ENCODE peak calls at places on chromosomes 2 and 18, in ten cellular contexts. K, C, Z, L, N, P, G, W, M and Y are unnamed samples. For H3K36me3, the result is how much of the 10 kb centered on the place peaks cover.

GRCh38 chr2:3300224-3300623 is 77.4 kb downstream of the EIPR1 start:
- DNase-seq in K (no peak), C (no peak), Z (no peak), L (no peak), N (peak), P (no peak), G (no peak), W (no peak), M (no peak), Y (no peak)

GRCh38 chr2:46645681-46646162 is 166.4 kb downstream of the TMEM247 start:
- DNase-seq in K (peak), C (peak), Z (no peak), L (peak), N (no peak), P (peak), G (peak), W (no peak), M (no peak), Y (peak)

GRCh38 chr2:14750433-14750832 is 117.9 kb downstream of the LRATD1 start:
- DNase-seq in K (no peak), C (no peak), Z (no peak), L (no peak), N (no peak), P (no peak), G (no peak), W (no peak), M (no peak), Y (no peak)

GRCh38 chr2:200944467-200945394 is 18.7 kb downstream of the ORC2 start:
- DNase-seq in K (peak), C (no peak), Z (no peak), L (peak), N (no peak), P (no peak), G (no peak), W (no peak), M (no peak), Y (peak)

GRCh38 chr2:102355526-102356380 is at the start of gene IL18R1:
- DNase-seq in K (peak), C (peak), Z (peak), L (peak), N (peak), P (peak), G (peak), W (peak), M (peak), Y (no peak)

GRCh38 chr18:23141022-23141999 is 6.0 kb downstream of the CABLES1 start:
- DNase-seq in K (no peak), C (peak), Z (peak), L (no peak), N (peak), P (peak), G (no peak), W (no peak), M (no peak), Y (no peak)

GRCh38 chr18:7778181-7778580 is 211.1 kb downstream of the PTPRM start:
- DNase-seq in K (peak), C (no peak), Z (no peak), L (peak), N (no peak), P (no peak), G (no peak), W (no peak), M (no peak), Y (no peak)

GRCh38 chr18:62164855-62165487 is 21.9 kb downstream of the PIGN start:
- DNase-seq in K (no peak), C (no peak), Z (no peak), L (no peak), N (no peak), P (no peak), G (no peak), W (peak), M (no peak), Y (no peak)

GRCh38 chr2:42964444-42965081 is 172.2 kb upstream of the HAAO start:
- DNase-seq in K (peak), C (peak), Z (no peak), L (peak), N (no peak), P (peak), G (peak), W (peak), M (no peak), Y (peak)

GRCh38 chr2:138147796-138148195 is 183.5 kb downstream of the HNMT start:
- DNase-seq in K (no peak), C (no peak), Z (no peak), L (no peak), N (no peak), P (no peak), G (no peak), W (no peak), M (no peak), Y (no peak)

GRCh38 chr2:214005337-214005736 is 405.5 kb upstream of the VWC2L start:
- DNase-seq in K (peak), C (no peak), Z (no peak), L (peak), N (no peak), P (no peak), G (no peak), W (no peak), M (no peak), Y (no peak)

GRCh38 chr2:72895154-72895553 is 7.9 kb downstream of the SPR start:
- DNase-seq in K (no peak), C (no peak), Z (no peak), L (no peak), N (no peak), P (no peak), G (no peak), W (peak), M (no peak), Y (no peak)

GRCh38 chr18:43886341-43886740 is 609.1 kb upstream of the SYT4 start:
- DNase-seq in K (no peak), C (no peak), Z (no peak), L (no peak), N (no peak), P (no peak), G (no peak), W (no peak), M (no peak), Y (no peak)

GRCh38 chr2:121778736-121779487 is 23.5 kb downstream of the TSN start:
- DNase-seq in K (peak), C (no peak), Z (no peak), L (no peak), N (no peak), P (no peak), G (no peak), W (no peak), M (no peak), Y (no peak)

GRCh38 chr2:10196275-10196892 is 73.8 kb downstream of the RRM2 start:
- DNase-seq in K (peak), C (no peak), Z (no peak), L (peak), N (no peak), P (no peak), G (no peak), W (no peak), M (no peak), Y (no peak)

GRCh38 chr2:241855245-241855887 is 3.3 kb downstream of the PDCD1 start:
- DNase-seq in K (no peak), C (peak), Z (peak), L (no peak), N (peak), P (no peak), G (no peak), W (no peak), M (no peak), Y (no peak)

GRCh38 chr2:238448031-238448955 is 21.6 kb downstream of the ASB1 start:
- DNase-seq in K (no peak), C (no peak), Z (no peak), L (no peak), N (no peak), P (no peak), G (peak), W (no peak), M (no peak), Y (no peak)

GRCh38 chr2:44934024-44934423 is 7.5 kb upstream of the SIX3 start:
- DNase-seq in K (no peak), C (no peak), Z (no peak), L (no peak), N (no peak), P (no peak), G (no peak), W (peak), M (no peak), Y (no peak)

GRCh38 chr2:8004250-8004681 is 677.6 kb upstream of the ID2 start:
- DNase-seq in K (peak), C (peak), Z (no peak), L (peak), N (no peak), P (no peak), G (no peak), W (no peak), M (peak), Y (peak)

GRCh38 chr18:9961031-9961430 is 47.2 kb downstream of the VAPA start:
- DNase-seq in K (peak), C (no peak), Z (no peak), L (peak), N (no peak), P (no peak), G (no peak), W (no peak), M (peak), Y (no peak)

GRCh38 chr2:66509326-66509811 is 74.4 kb downstream of the MEIS1 start:
- DNase-seq in K (peak), C (no peak), Z (no peak), L (peak), N (no peak), P (no peak), G (no peak), W (no peak), M (no peak), Y (peak)

GRCh38 chr2:7180641-7181370 is 263.6 kb downstream of the RNF144A start:
- DNase-seq in K (peak), C (no peak), Z (no peak), L (peak), N (no peak), P (no peak), G (no peak), W (no peak), M (no peak), Y (no peak)

GRCh38 chr2:98297817-98298684 is 48.2 kb upstream of the CNGA3 start:
- DNase-seq in K (no peak), C (no peak), Z (no peak), L (no peak), N (no peak), P (no peak), G (peak), W (peak), M (no peak), Y (no peak)
- TF ChIP-seq CTCF in K (no peak), C (no peak), Z (no peak), L (no peak), N (no peak), P (no peak), G (no peak), W (peak), M (peak), Y (no peak)

DNA sequence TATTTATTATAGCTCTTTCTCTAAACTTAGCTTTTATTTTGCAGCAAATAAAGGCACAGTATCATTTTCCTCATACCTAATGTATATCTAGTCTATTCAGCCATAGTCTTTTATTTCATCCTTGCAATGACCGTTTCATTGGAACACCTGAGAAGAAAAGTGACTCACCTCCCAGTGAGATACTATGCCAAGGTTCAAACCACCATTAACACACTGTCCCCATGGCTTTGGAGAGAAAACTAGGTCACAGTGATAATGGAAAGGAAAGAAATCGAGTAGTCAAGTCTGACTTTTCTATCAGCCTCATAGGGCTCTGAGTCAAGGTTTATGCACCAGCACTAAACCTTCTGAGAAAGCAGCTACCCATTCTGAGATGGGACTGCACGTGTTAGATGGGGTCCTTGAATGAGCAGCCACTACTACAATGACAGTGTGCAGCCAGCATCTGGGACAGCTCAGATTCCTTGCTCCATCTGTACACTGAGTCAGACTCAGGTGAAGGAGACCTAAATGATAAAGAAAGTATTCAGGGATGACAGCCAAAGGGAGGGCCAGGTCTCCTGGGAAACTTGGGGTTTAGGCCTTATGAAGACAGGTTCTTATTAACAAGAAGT is 971.1 kb upstream of the ACVR2A start:
- DNase-seq in K (no peak), C (no peak), Z (no peak), L (no peak), N (no peak), P (no peak), G (no peak), W (no peak), M (no peak), Y (no peak)
- H3K4me3 ChIP-seq in K (no peak), C (no peak), Z (no peak), L (no peak), N (no peak), P (no peak), G (no peak), W (no peak), M (no peak), Y (no peak)

GRCh38 chr2:132676999-132677398 is 7.0 kb upstream of the LYPD1 start:
- DNase-seq in K (no peak), C (no peak), Z (no peak), L (no peak), N (no peak), P (no peak), G (no peak), W (no peak), M (no peak), Y (no peak)

GRCh38 chr2:132677661-132678060 is 7.7 kb upstream of the LYPD1 start:
- DNase-seq in K (peak), C (no peak), Z (no peak), L (peak), N (no peak), P (no peak), G (no peak), W (no peak), M (no peak), Y (no peak)

GRCh38 chr2:132681766-132682165 is 11.8 kb upstream of the LYPD1 start:
- DNase-seq in K (no peak), C (no peak), Z (no peak), L (no peak), N (no peak), P (no peak), G (no peak), W (no peak), M (no peak), Y (no peak)

DNA sequence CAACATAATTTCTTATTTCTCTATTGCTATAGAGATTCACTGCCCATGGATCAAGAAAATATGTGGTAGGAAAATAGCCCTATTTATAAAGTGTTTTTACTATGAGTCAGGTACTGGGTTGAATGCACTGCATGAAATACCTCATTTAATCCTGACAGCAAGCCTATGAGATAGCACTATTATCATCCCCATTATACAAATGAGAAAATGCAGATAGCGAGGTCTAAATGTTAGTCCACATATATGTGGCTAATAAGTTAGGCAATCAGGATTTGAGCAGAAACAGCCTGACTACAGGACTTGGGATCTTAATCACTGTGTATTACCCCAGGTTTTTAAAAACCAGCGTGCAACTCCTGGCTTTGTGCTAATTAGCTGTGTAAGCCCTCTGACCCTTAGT is 8.5 kb upstream of the LYPD1 start:
- DNase-seq in K (peak), C (no peak), Z (no peak), L (peak), N (no peak), P (no peak), G (no peak), W (no peak), M (no peak), Y (no peak)
- H3K36me3 ChIP-seq in K (under half), C (under half), Z (under half), L (under half), N (under half), P (under half), G (under half), W (under half), M (under half), Y (under half)

GRCh38 chr2:223599646-223600009 is 2.5 kb downstream of the SCG2 start:
- DNase-seq in K (peak), C (no peak), Z (no peak), L (peak), N (no peak), P (no peak), G (no peak), W (no peak), M (no peak), Y (no peak)

GRCh38 chr2:223604231-223604630 is 2.1 kb upstream of the SCG2 start:
- DNase-seq in K (peak), C (no peak), Z (no peak), L (peak), N (no peak), P (no peak), G (no peak), W (no peak), M (no peak), Y (no peak)

GRCh38 chr2:223602972-223603371 is 811 bp upstream of the SCG2 start:
- DNase-seq in K (peak), C (no peak), Z (no peak), L (peak), N (no peak), P (no peak), G (no peak), W (no peak), M (no peak), Y (no peak)

GRCh38 chr2:223600056-223600455 is 2.1 kb downstream of the SCG2 start:
- DNase-seq in K (no peak), C (no peak), Z (no peak), L (no peak), N (no peak), P (no peak), G (no peak), W (no peak), M (no peak), Y (no peak)

DNA sequence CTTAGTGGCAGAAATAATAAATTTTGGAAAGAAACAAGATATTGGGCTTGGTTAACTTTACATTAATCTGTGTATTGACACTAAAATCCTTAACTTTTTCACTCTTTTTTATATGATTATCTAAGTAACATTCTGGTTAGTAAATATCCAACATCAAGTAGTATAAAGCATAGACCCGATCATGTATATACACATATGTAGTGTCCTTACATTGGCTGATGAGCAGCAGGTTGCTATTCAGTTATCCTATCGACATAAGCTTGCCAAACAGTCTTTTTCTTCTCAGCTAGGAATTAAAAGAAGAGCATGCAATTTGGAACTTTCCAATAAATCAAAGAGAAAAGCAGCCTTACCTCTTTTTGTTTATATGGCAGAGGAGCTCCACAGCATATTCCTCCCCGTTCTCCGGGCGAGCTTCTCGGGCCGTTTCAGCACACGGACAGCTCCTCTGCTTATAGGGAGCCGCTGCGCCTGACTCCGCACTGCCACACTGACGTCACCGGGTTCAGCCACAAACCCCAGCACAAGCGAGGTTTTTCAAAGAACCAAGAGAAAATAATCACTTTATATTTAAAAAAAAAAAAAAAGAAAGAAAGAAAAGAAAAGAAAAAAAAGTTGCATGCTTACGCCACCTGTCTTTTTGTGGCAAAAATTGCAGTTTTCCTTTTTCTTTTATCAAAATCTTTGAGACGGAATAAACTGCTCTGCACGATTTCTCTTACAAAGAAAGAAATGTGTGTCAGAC is at the start of gene SCG2:
- DNase-seq in K (peak), C (peak), Z (peak), L (peak), N (peak), P (peak), G (peak), W (peak), M (no peak), Y (no peak)
- TF ChIP-seq CTCF in K (peak), C (no peak), Z (peak), L (peak), N (peak), P (peak), G (no peak), W (peak), M (peak), Y (peak)

GRCh38 chr2:101150306-101151140 is 659 bp downstream of the TBC1D8 start:
- DNase-seq in K (peak), C (peak), Z (peak), L (no peak), N (peak), P (peak), G (no peak), W (peak), M (no peak), Y (no peak)

GRCh38 chr2:101151141-101151858 is at the start of gene TBC1D8:
- DNase-seq in K (peak), C (peak), Z (peak), L (peak), N (peak), P (peak), G (peak), W (peak), M (peak), Y (no peak)

GRCh38 chr2:101148777-101149176 is 2.4 kb downstream of the TBC1D8 start:
- DNase-seq in K (no peak), C (no peak), Z (no peak), L (no peak), N (no peak), P (no peak), G (no peak), W (no peak), M (no peak), Y (no peak)

GRCh38 chr2:101147971-101148370 is 3.2 kb downstream of the TBC1D8 start:
- DNase-seq in K (no peak), C (no peak), Z (no peak), L (no peak), N (no peak), P (no peak), G (no peak), W (no peak), M (no peak), Y (no peak)

DNA sequence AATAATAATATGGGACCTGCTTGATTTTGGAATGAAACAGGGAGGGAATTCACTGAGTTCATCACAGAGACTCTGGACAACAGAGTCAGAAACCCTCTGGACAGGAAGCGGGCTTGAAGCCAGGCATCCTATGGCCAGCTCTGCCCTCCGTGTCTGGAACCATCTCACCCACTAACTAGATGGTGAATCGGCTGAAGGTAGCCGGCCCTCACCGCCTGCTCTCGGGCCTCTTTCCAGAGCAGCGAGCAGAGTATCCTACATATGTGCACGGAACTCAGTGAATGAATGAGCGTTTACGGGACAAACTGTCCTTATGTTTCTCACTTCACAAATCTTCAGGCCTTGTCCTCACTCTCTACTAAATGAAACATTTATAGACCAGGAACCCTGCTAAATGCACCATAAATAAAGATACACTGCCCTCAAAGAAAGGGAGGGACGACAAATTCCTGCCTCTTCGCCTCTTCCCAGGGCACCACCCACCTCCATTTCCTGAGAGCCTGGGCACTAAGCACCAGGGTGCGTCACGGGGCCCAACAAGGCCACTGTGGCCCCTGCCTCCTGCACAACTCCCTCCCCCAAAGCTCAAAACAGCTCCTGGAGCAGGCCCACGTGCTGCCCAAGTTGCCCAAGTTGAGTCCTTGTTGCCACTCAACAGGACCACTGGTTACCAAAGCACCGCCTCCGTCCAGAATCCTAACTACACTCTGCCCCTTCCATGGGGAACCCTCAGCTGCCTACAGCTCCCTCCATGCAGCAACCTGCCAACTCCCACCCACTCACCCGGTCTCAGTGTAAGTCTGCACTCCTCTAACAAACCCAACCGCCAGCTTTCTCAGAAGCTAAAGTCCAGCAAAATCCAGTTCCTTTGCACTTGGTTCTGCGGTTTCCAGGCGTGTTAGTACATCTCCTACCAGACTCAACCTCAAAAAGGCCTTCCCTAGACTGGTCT is 1.7 kb downstream of the TBC1D8 start:
- DNase-seq in K (no peak), C (peak), Z (no peak), L (no peak), N (no peak), P (peak), G (no peak), W (peak), M (no peak), Y (no peak)
- H3K4me3 ChIP-seq in K (peak), C (peak), Z (peak), L (no peak), N (peak), P (peak), G (peak), W (peak), M (no peak), Y (no peak)

GRCh38 chr2:129865976-129866375 is 113.5 kb upstream of the RAB6C start:
- DNase-seq in K (no peak), C (no peak), Z (no peak), L (no peak), N (no peak), P (no peak), G (peak), W (no peak), M (no peak), Y (no peak)
- H3K36me3 ChIP-seq in K (under half), C (under half), Z (under half), L (under half), N (under half), P (under half), G (under half), W (under half), M (under half), Y (under half)